ENCODE peak calls at places on chromosomes 6 and 20, in four cellular contexts. E, U, Y and J are unnamed samples.

GRCh38 chr20:13158339-13158738 is 62.7 kb upstream of the ISM1 start:
- DNase-seq in E (no peak), U (no peak), Y (no peak), J (no peak)

GRCh38 chr6:66189915-66190314 is 482.9 kb upstream of the EYS start:
- DNase-seq in E (no peak), U (no peak), Y (no peak), J (no peak)

GRCh38 chr6:16625319-16626240 is 135.7 kb downstream of the ATXN1 start:
- DNase-seq in E (no peak), U (no peak), Y (no peak), J (no peak)

GRCh38 chr20:54340206-54340605 is 132.3 kb downstream of the PFDN4 start:
- DNase-seq in E (no peak), U (no peak), Y (no peak), J (no peak)

GRCh38 chr6:119182404-119182803 is 103.9 kb upstream of the FAM184A start:
- DNase-seq in E (no peak), U (no peak), Y (no peak), J (no peak)

GRCh38 chr20:38872036-38872435 is 54.2 kb upstream of the FAM83D start:
- DNase-seq in E (no peak), U (no peak), Y (no peak), J (no peak)

GRCh38 chr20:57392130-57392445 is 892 bp downstream of the RBM38 start:
- DNase-seq in E (no peak), U (peak), Y (no peak), J (no peak)

GRCh38 chr6:136114661-136115060 is 135.4 kb downstream of the MTFR2 start:
- DNase-seq in E (no peak), U (no peak), Y (no peak), J (no peak)

GRCh38 chr6:139597781-139598368 is 223.4 kb upstream of the CITED2 start:
- DNase-seq in E (no peak), U (peak), Y (no peak), J (no peak)

GRCh38 chr6:74597266-74597665 is 608.6 kb downstream of the COL12A1 start:
- DNase-seq in E (no peak), U (no peak), Y (no peak), J (no peak)

GRCh38 chr6:141026504-141026903 is 1106.2 kb upstream of the GJE1 start:
- DNase-seq in E (no peak), U (no peak), Y (no peak), J (no peak)

GRCh38 chr20:53829706-53830521 is 236.3 kb upstream of the ZNF217 start:
- DNase-seq in E (no peak), U (peak), Y (no peak), J (no peak)

GRCh38 chr6:96943535-96943934 is 19.0 kb downstream of the KLHL32 start:
- DNase-seq in E (no peak), U (no peak), Y (no peak), J (no peak)

GRCh38 chr6:137933696-137934095 is 66.6 kb downstream of the TNFAIP3 start:
- DNase-seq in E (no peak), U (no peak), Y (no peak), J (no peak)

GRCh38 chr20:2748551-2749342 is 51.7 kb downstream of the CPXM1 start:
- DNase-seq in E (peak), U (no peak), Y (no peak), J (peak)

GRCh38 chr6:2275207-2275891 is 29.9 kb upstream of the GMDS start:
- DNase-seq in E (no peak), U (no peak), Y (no peak), J (no peak)

GRCh38 chr6:166697113-166697512 is 70.1 kb upstream of the RPS6KA2 start:
- DNase-seq in E (no peak), U (no peak), Y (no peak), J (no peak)

GRCh38 chr6:3201388-3201787 is 26.1 kb downstream of the TUBB2B start:
- DNase-seq in E (no peak), U (no peak), Y (no peak), J (no peak)

GRCh38 chr6:77502966-77503365 is 39.7 kb upstream of the HTR1B start:
- DNase-seq in E (no peak), U (no peak), Y (no peak), J (no peak)

GRCh38 chr20:54137115-54137514 is 36.7 kb downstream of the CYP24A1 start:
- DNase-seq in E (no peak), U (no peak), Y (no peak), J (no peak)

DNA sequence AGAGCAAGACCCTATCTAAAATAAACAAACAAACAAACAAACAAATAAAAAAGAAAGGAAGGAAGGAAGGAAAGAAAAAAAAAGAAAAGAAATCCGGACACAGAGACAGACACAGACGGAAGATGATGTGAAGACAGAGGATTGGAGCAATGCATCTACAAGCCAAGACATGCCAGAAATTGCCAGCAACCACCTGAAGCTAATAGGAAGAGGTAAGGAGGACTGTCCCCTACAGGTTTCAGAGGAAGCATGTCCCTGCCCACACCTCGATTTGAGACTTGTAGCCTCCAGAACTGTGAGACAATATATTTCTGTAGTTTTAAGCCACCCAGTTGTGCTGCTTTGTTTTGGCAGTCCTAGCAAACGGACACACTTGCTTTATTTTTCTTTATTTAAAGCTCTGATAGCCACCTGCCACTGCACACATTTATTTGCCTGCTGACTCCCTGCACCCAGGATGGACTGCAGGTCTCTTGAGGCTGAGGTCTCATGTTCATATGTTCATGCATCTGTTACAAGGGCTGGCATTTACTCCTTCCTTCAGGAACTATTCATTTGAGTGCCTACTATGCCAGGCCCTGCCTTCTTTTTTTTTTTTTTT is 20.7 kb upstream of the ZMYND8 start:
- DNase-seq in E (no peak), U (no peak), Y (no peak), J (no peak)
- TF ChIP-seq POLR2AphosphoS5 in E (no peak), U (no peak), Y (no peak), J (no peak)

GRCh38 chr6:127519469-127519785 is 292 bp upstream of the MTCL3 start:
- DNase-seq in E (no peak), U (no peak), Y (no peak), J (no peak)

GRCh38 chr6:127517698-127518097 is 1.4 kb downstream of the MTCL3 start:
- DNase-seq in E (no peak), U (no peak), Y (no peak), J (no peak)

GRCh38 chr6:127518212-127518709 is 874 bp downstream of the MTCL3 start:
- DNase-seq in E (peak), U (no peak), Y (no peak), J (no peak)

GRCh38 chr6:127520061-127520460 is 926 bp upstream of the MTCL3 start:
- DNase-seq in E (peak), U (no peak), Y (no peak), J (no peak)

DNA sequence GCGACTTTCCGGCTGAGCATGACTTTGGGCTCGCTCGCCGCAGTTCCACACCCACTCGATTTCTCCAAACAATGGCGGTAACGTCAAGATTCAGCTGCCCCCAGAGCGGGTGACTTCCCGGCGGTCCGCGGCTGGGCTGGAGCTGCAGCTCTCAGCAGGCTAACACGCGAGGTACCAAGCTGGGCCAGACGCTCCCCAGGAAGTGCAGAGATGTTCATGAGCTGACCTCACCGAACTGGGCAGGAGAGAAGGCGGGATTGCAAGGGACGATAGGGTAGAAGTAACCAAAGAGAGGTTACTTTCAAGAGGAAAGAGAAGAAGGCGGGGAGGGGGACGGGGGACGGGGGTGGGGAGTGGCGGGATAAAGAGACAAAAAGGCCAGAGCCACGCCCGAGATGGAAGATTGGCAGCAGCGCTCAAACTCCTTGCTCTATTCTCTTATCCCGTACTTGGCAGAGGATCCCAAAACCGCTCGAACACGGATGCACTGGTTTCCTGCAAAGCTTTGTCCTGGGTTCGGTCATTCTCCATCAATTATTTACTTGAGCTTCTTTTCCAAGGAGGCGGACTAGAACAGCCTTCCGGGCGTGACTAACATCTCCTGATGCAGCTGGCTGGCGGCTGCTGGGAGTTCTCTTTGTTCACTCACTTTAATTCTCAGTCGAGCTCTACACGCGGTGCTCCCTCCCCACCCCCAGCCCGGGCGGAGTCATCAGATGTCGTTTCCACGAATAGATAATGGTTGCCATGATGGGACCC is at the start of gene MTCL3:
- DNase-seq in E (peak), U (no peak), Y (no peak), J (no peak)
- H3K4me3 ChIP-seq in E (peak), U (peak), Y (no peak), J (no peak)

GRCh38 chr6:148261470-148261869 is 81.2 kb upstream of the SASH1 start:
- DNase-seq in E (no peak), U (no peak), Y (no peak), J (no peak)

GRCh38 chr6:148265058-148265457 is 77.6 kb upstream of the SASH1 start:
- DNase-seq in E (peak), U (no peak), Y (no peak), J (no peak)

GRCh38 chr6:148263961-148264360 is 78.7 kb upstream of the SASH1 start:
- DNase-seq in E (no peak), U (no peak), Y (no peak), J (no peak)

GRCh38 chr6:148258868-148259267 is 83.8 kb upstream of the SASH1 start:
- DNase-seq in E (no peak), U (no peak), Y (no peak), J (no peak)

GRCh38 chr6:148263010-148263409 is 79.6 kb upstream of the SASH1 start:
- DNase-seq in E (no peak), U (no peak), Y (no peak), J (no peak)
- TF ChIP-seq POLR2AphosphoS5 in E (no peak), U (no peak), Y (no peak), J (no peak)

GRCh38 chr6:82362144-82362543 is 1.5 kb upstream of the TPBG start:
- DNase-seq in E (no peak), U (no peak), Y (no peak), J (no peak)

GRCh38 chr6:82363368-82364086 is at the start of gene TPBG:
- DNase-seq in E (peak), U (no peak), Y (peak), J (peak)

GRCh38 chr6:82365011-82365751 is 1.6 kb downstream of the TPBG start:
- DNase-seq in E (peak), U (no peak), Y (peak), J (peak)

GRCh38 chr6:82362868-82363267 is 749 bp upstream of the TPBG start:
- DNase-seq in E (peak), U (peak), Y (no peak), J (no peak)

GRCh38 chr6:82364087-82365010 is 732 bp downstream of the TPBG start:
- DNase-seq in E (peak), U (no peak), Y (peak), J (peak)
- H3K4me3 ChIP-seq in E (peak), U (peak), Y (peak), J (peak)

GRCh38 chr6:168734523-168734922 is 293.5 kb downstream of the SMOC2 start:
- DNase-seq in E (no peak), U (no peak), Y (no peak), J (no peak)
- TF ChIP-seq POLR2AphosphoS5 in E (no peak), U (no peak), Y (no peak), J (no peak)

DNA sequence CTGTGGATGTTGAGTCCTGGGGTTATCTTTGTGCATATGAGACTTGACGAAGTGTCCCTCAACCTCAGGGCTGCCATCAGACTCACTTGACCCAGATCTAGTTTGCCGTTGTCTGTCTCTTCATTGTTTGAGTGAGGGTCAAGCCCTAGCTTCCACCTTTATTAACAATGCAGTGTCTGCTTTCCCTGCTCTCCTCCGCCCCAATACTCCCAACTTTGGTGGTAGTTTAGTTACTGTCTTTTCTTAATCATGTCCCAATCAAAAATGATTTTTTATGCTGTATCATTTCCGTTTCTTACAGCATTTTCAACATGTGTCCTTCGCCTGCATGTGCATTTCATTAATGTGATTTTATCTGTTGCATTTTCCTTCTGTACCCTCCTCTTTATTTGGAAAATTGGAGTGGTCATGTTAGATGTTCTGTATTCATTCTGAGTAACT is 2.1 kb downstream of the TBPL1 start:
- DNase-seq in E (no peak), U (no peak), Y (no peak), J (no peak)
- H3K4me3 ChIP-seq in E (peak), U (peak), Y (no peak), J (no peak)

GRCh38 chr6:43668151-43669028 is 19.2 kb downstream of the MRPS18A start:
- DNase-seq in E (peak), U (no peak), Y (peak), J (peak)
- TF ChIP-seq POLR2AphosphoS5 in E (peak), U (peak), Y (peak), J (peak)

DNA sequence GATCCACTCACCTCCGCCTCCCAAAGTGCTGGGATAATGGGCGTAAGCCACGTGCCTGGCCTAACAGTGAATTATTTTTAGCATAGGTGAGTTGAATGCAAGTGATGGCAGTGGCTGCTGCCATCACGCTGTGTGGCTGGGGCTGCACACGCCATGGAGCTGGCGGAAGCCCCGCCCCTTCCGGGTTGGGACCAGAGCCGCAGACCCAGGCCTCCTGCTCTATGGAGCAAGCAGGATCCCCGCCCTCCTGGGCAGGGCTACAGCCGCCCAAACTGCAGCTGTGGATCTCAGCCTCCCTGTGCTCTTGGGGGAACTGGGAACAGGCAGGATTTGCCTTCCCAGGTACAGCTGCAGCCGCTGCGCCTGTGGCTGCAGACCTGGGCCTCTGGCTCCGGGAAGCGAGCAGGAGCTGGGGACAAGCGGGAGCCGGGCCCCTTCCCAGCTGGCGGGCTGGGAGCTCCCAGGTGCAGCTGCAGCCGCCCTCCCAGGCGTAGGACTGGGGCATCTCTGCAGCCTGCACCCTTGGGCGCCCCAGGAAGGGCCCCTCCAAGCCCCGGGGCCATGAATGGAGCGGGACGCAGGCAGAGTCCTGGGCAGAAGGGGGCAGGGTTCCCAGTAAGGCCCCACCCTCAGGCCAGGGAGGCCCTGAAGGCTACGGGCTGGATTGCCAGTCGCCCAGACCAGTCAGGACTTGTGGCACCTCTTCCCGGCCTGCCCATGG is 30.9 kb upstream of the SLA2 start:
- DNase-seq in E (peak), U (no peak), Y (peak), J (no peak)
- H3K4me3 ChIP-seq in E (peak), U (no peak), Y (no peak), J (no peak)